ENCODE peak calls at places on chromosome 9, in nine cellular contexts. O is RWPE1, U is tibial nerve, R is HFFc6, K is bronchial epithelial cell, X is cardiac fibroblast, C is astrocyte of the cerebellum, Z is right atrium auricular region, D is GM13976. Q is an unnamed sample.
A peak's percentile ranks its signal among the peaks of the same experiment; 100 is the strongest.

GRCh38 chr9:78468231-78468630 is 171.3 kb downstream of the PSAT1 start:
- DNase-seq in Z (no peak), R (no peak), X (no peak), K (no peak), C (no peak), O (no peak), D (no peak), U (no peak), Q (no peak)

GRCh38 chr9:107792596-107792995 is 303.0 kb upstream of the KLF4 start:
- DNase-seq in X (no peak), O (no peak), K (no peak), C (no peak), D (no peak), U (no peak), R (no peak), Z (no peak), Q (no peak)

GRCh38 chr9:99820330-99821186 is 1.1 kb upstream of the NR4A3 start:
- DNase-seq in Z (peak; percentile 92), D (peak; percentile 61), K (peak; percentile 70), R (peak; percentile 64), O (peak; percentile 63), U (no peak), X (peak; percentile 76), C (peak; percentile 43), Q (no peak)

GRCh38 chr9:126956929-126957686 is 42.5 kb downstream of the RALGPS1 start:
- DNase-seq in X (peak; percentile 35), K (peak; percentile 95), U (no peak), Z (no peak), C (peak; percentile 22), R (peak; percentile 75), D (no peak), O (peak; percentile 74), Q (peak; percentile 58)

GRCh38 chr9:97431549-97432143 is 19.8 kb downstream of the TDRD7 start:
- DNase-seq in U (no peak), Z (no peak), D (no peak), K (no peak), C (no peak), X (no peak), O (no peak), R (no peak), Q (no peak)

GRCh38 chr9:16870606-16871357 is at the start of gene BNC2:
- DNase-seq in R (peak; percentile 13), Z (peak; percentile 64), O (no peak), K (no peak), U (no peak), X (peak; percentile 61), C (no peak), D (peak; percentile 47), Q (peak; percentile 89)

GRCh38 chr9:87479801-87480201 is 17.9 kb upstream of the DAPK1 start:
- DNase-seq in D (peak; percentile 70), C (no peak), K (no peak), U (no peak), R (no peak), X (no peak), O (no peak), Z (no peak), Q (no peak)

GRCh38 chr9:100525563-100525962 is 52.3 kb upstream of the CAVIN4 start:
- DNase-seq in D (no peak), O (no peak), U (no peak), C (no peak), R (no peak), Z (no peak), X (no peak), K (peak; percentile 5), Q (no peak)

GRCh38 chr9:81898851-81899250 is 29.4 kb upstream of the SPATA31D4 start:
- DNase-seq in U (no peak), Z (no peak), X (no peak), R (no peak), O (no peak), K (no peak), C (peak; percentile 56), D (no peak), Q (no peak)

GRCh38 chr9:5561828-5562488 is 51.6 kb downstream of the PDCD1LG2 start:
- DNase-seq in X (no peak), O (no peak), C (no peak), K (no peak), R (no peak), D (no peak), Z (no peak), U (no peak), Q (no peak)

GRCh38 chr9:112049834-112050516 is 125.1 kb downstream of the SUSD1 start:
- DNase-seq in K (no peak), Z (no peak), O (no peak), R (no peak), U (no peak), C (peak; percentile 49), D (no peak), X (peak; percentile 56), Q (peak; percentile 10)

GRCh38 chr9:69637801-69638200 is 34.4 kb downstream of the APBA1 start:
- DNase-seq in C (peak; percentile 26), R (peak; percentile 68), U (no peak), D (no peak), O (peak; percentile 46), X (peak; percentile 73), Z (no peak), K (peak; percentile 85), Q (no peak)

GRCh38 chr9:107600060-107600573 is 110.5 kb upstream of the KLF4 start:
- DNase-seq in D (no peak), X (no peak), Z (no peak), C (no peak), K (no peak), R (no peak), O (no peak), U (no peak), Q (no peak)

GRCh38 chr9:69604568-69605219 is 67.5 kb downstream of the APBA1 start:
- DNase-seq in X (peak; percentile 14), U (no peak), K (no peak), Z (no peak), O (no peak), R (no peak), D (no peak), C (no peak), Q (no peak)

GRCh38 chr9:88951143-88951542 is 40.1 kb upstream of the S1PR3 start:
- DNase-seq in C (no peak), K (no peak), U (no peak), R (no peak), X (no peak), Z (no peak), O (no peak), D (no peak), Q (no peak)

DNA sequence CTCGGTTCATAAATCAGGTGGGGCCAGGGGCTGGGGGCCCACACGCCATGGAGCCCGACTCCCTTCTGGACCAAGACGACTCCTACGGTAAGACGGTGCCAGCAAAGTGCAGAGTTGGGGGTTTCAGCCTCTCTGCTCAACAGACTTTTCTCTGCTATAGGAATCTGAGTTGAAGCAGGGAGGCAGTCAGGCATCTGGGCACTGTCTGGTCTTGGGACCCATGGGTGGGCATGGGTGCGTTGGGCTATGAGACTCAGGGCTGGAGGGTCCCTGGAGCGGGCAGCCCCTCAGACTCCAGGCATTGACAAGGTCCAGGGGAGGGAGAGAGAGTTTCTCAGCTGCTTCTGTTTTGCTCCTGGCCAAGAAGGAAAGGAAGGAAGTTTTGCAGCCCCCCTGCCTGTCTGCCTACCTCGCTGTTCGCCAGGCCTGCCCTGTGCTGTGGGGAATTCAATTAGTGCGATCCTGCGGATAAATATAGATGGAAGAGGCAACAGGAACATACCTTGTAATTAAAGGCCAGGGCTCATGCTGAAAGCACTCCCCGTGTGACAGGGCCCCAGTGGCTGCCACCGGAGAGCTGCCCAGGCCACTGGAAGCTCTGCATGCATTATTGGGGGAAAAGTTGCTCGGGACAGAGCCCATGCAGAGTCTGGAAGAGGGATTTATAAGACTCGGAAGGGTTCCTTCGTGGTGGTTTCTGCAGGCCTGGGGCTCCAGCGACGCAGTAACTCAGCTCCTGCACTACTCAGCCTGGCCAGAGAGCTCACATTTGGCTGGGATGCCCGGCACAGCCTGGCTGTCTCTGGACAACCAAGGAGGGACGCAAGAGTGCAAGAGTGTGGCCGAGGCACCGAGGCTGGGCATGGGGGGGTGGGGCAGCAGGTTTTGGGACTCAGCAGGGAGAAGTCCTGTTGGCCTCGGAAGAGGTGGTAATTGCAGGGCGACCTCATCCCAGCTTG is 67.8 kb upstream of the GGTA1 start:
- DNase-seq in K (no peak), D (no peak), R (no peak), C (no peak), Z (peak; percentile 69), O (no peak), U (no peak), X (no peak), Q (peak; percentile 52)
- TF ChIP-seq CTCF in K (no peak), D (no peak), R (no peak), C (no peak), Z (no peak), O (no peak), U (no peak), X (no peak), Q (peak; percentile 14)

DNA sequence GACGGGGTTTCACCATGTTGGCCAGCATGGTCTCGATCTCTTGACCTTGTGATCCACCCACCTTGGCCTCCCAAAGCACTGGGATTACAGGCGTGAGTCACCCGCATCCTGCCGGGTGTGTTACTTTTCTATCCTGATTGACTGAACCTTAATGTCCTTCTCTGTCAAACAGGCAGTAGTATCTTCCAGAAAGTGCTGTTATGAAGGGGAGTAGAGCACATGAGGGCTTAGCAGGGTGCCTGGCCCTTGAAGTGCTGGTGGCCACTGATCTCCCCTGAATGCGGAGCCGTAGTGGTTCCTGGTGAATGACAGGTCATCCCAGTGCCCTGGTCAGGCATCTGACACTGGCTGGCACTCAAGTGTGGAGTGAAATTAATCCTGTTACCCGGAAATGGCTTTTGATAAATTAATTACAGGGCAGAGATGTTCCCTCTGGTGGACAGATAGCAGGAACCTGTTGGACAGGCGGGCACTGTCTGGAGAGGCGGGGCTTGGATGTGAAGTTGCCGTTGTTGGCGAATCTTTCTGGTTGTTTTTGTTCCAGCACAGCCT is 28.4 kb downstream of the PRRC2B start:
- DNase-seq in R (peak; percentile 16), Z (no peak), K (peak; percentile 46), U (no peak), X (peak; percentile 35), O (peak; percentile 83), D (no peak), C (no peak), Q (no peak)
- TF ChIP-seq CTCF in R (peak; percentile 54), Z (peak; percentile 46), K (peak; percentile 44), U (no peak), X (peak; percentile 1), O (no peak), D (no peak), C (no peak), Q (peak; percentile 35)

DNA sequence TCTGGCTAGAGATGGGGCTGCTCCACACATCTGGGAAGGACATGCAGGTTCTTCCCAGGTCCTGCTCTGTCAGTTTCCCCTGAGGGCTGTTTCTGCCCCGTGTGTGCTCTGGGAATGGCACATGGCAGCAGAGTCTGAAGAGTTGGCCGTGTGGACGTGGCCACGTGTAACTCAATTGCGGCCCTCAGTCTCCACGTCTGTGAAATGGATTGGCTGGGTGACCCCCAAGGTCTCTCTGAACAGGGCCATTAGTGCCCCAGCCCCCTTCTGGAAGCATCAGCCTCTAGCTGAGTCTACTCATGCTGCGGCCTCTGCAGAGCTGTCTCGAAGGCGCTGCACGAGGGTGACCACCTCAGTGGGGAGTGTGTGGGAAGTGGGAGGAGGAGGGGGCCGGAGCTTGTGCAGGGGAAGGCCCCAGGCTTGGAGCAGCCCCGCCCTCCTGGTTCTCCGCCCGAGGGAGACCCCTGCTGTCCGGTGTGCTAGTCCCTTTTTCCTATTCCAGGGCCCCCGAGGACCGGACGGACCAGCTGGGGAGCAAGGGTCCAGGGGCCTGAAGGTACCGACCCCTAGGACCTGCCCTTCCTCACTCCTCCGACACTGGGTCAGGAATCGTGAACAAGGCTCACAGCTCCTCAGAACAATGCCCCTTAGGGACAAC is 58.9 kb upstream of the ORM1 start:
- DNase-seq in Z (no peak), K (no peak), R (no peak), C (no peak), X (no peak), U (no peak), O (no peak), D (no peak), Q (peak; percentile 79)
- TF ChIP-seq CTCF in Z (no peak), K (no peak), R (peak; percentile 35), C (peak; percentile 2), X (peak; percentile 24), U (no peak), O (no peak), D (no peak), Q (peak; percentile 58)

GRCh38 chr9:129197978-129198736 is 20.1 kb upstream of the IER5L start:
- DNase-seq in Z (peak; percentile 89), K (no peak), C (peak; percentile 91), X (peak; percentile 86), D (no peak), R (peak; percentile 49), U (peak; percentile 62), O (no peak), Q (peak; percentile 76)
- TF ChIP-seq CTCF in Z (no peak), K (no peak), C (peak; percentile 6), X (no peak), D (no peak), R (peak; percentile 24), U (no peak), O (no peak), Q (peak; percentile 39)

Q was measured in endodermal cell.